ENCODE peak calls at places on chromosome 16, in nine cellular contexts. M is gastrocnemius medialis; P is prostate gland; C is CD4-positive, alpha-beta memory T cell; I is lower lobe of right lung; J is heart left ventricle; G is astrocyte of the spinal cord; O is mesenchymal stem cell; R is cardiac muscle cell. D is an unnamed sample.
A peak's percentile ranks its signal among the peaks of the same experiment; 100 is the strongest.

GRCh38 chr16:78902291-78902690 is 698.2 kb downstream of the MAF start:
- DNase-seq in M (peak; percentile 70), P (no peak), C (no peak), I (no peak), J (no peak), G (no peak), O (no peak), R (no peak), D (no peak)

GRCh38 chr16:21302898-21303528 is 24.9 kb upstream of the CRYM start:
- DNase-seq in M (no peak), P (no peak), C (no peak), I (no peak), J (no peak), G (peak; percentile 55), O (peak; percentile 74), R (no peak), D (peak; percentile 78)

GRCh38 chr16:4053663-4054479 is 62.4 kb downstream of the ADCY9 start:
- DNase-seq in M (no peak), P (peak; percentile 68), C (no peak), I (peak; percentile 71), J (no peak), G (peak; percentile 34), O (peak; percentile 97), R (no peak), D (peak; percentile 94)

GRCh38 chr16:53154513-53154912 is 99.7 kb downstream of the CHD9 start:
- DNase-seq in M (no peak), P (no peak), C (no peak), I (no peak), J (no peak), G (no peak), O (no peak), R (peak; percentile 29), D (no peak)

GRCh38 chr16:73058616-73059409 is 10.9 kb upstream of the ZFHX3 start:
- DNase-seq in M (no peak), P (no peak), C (no peak), I (peak; percentile 68), J (peak; percentile 67), G (no peak), O (peak; percentile 60), R (peak; percentile 72), D (peak; percentile 59)

GRCh38 chr16:84254080-84254479 is 14.3 kb upstream of the KCNG4 start:
- DNase-seq in M (no peak), P (no peak), C (no peak), I (no peak), J (no peak), G (no peak), O (peak; percentile 30), R (no peak), D (no peak)

GRCh38 chr16:26856791-26857190 is 209.9 kb upstream of the C16orf82 start:
- DNase-seq in M (no peak), P (no peak), C (no peak), I (no peak), J (no peak), G (no peak), O (no peak), R (no peak), D (no peak)

GRCh38 chr16:79089735-79090284 is 510.7 kb downstream of the MAF start:
- DNase-seq in M (no peak), P (no peak), C (peak; percentile 60), I (no peak), J (peak; percentile 36), G (no peak), O (no peak), R (no peak), D (peak; percentile 49)

GRCh38 chr16:57620316-57621231 is 7.9 kb upstream of the ADGRG1 start:
- DNase-seq in M (no peak), P (peak; percentile 86), C (no peak), I (peak; percentile 76), J (no peak), G (no peak), O (no peak), R (no peak), D (no peak)

GRCh38 chr16:89019511-89019910 is 42.5 kb upstream of the CBFA2T3 start:
- DNase-seq in M (no peak), P (no peak), C (no peak), I (peak; percentile 28), J (no peak), G (no peak), O (no peak), R (no peak), D (no peak)

GRCh38 chr16:72172105-72173034 is at the start of gene PMFBP1:
- DNase-seq in M (peak; percentile 13), P (no peak), C (peak; percentile 7), I (no peak), J (peak; percentile 42), G (peak; percentile 88), O (peak; percentile 94), R (no peak), D (peak; percentile 52)

GRCh38 chr16:70430667-70431536 is 8.0 kb downstream of the ST3GAL2 start:
- DNase-seq in M (no peak), P (no peak), C (peak; percentile 62), I (peak; percentile 63), J (no peak), G (no peak), O (peak; percentile 55), R (no peak), D (peak; percentile 24)

GRCh38 chr16:8686879-8687278 is 12.5 kb downstream of the ABAT start:
- DNase-seq in M (no peak), P (no peak), C (no peak), I (no peak), J (no peak), G (no peak), O (no peak), R (no peak), D (no peak)

GRCh38 chr16:30997000-30997886 is 12.2 kb downstream of the HSD3B7 start:
- DNase-seq in M (peak; percentile 71), P (peak; percentile 68), C (peak; percentile 66), I (peak; percentile 86), J (peak; percentile 83), G (peak; percentile 53), O (peak; percentile 72), R (peak; percentile 68), D (peak; percentile 74)

GRCh38 chr16:30997887-30998711 is 12.3 kb downstream of the STX1B start:
- DNase-seq in M (no peak), P (no peak), C (no peak), I (no peak), J (no peak), G (peak; percentile 77), O (peak; percentile 78), R (no peak), D (peak; percentile 69)

GRCh38 chr16:30992931-30993816 is 8.2 kb downstream of the HSD3B7 start:
- DNase-seq in M (no peak), P (no peak), C (no peak), I (no peak), J (no peak), G (no peak), O (no peak), R (no peak), D (no peak)

GRCh38 chr16:30996324-30996999 is 11.5 kb downstream of the HSD3B7 start:
- DNase-seq in M (no peak), P (no peak), C (no peak), I (no peak), J (no peak), G (no peak), O (peak; percentile 20), R (no peak), D (peak; percentile 24)

DNA sequence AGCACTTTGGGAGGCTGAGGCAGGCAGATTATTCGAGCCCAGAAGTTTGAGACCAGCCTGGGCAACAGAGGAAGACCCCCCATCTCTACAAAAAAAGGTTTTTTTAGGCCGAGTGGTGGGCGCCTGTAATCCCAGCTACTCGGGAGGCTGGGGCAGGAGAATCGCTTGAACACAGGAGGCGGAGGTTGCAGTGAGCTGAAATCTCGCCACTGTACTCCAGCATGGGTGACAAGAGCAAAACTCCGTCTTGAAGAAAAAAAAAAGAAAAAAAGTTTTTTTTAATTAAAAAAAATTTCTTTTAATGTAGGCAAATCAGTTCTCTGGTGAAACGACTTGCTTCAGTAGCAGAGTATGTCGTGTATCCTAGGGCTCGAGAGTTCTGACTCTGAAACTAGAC is 10.9 kb downstream of the HSD3B7 start:
- DNase-seq in M (no peak), P (no peak), C (no peak), I (no peak), J (no peak), G (no peak), O (no peak), R (no peak), D (no peak)
- H3K4me3 ChIP-seq in M (no peak overlapping the region), P (no peak overlapping the region), C (no peak overlapping the region), I (no peak overlapping the region), J (no peak overlapping the region), G (no peak overlapping the region), O (peak overlapping the region; percentile 78), R (no peak overlapping the region), D (no peak overlapping the region)

DNA sequence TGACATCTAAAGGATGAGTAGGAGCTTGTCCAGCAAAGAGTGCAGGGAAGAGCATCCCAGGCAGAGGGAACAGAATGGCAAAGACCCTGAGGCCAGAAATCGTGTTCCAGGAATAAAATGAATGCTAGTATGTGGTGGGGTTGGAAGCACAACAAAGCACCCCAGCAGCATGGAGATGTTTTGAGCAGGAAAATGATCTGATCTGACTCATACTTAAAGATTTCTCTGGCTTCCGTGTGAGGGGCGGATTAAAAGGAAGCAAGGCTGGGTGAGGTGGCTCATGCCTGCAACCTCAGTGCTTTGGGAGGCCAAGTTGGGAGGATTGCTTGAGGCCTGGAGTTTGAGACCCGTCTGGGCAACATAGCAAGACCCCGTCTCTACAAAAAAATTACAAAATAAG is 2.3 kb downstream of the SLC5A11 start:
- DNase-seq in M (no peak), P (no peak), C (no peak), I (no peak), J (no peak), G (peak; percentile 67), O (peak; percentile 46), R (no peak), D (peak; percentile 26)
- H3K4me3 ChIP-seq in M (no peak overlapping the region), P (no peak overlapping the region), C (no peak overlapping the region), I (no peak overlapping the region), J (no peak overlapping the region), G (no peak overlapping the region), O (no peak overlapping the region), R (no peak overlapping the region), D (no peak overlapping the region)

GRCh38 chr16:47463771-47464624 is 2.9 kb downstream of the PHKB start:
- DNase-seq in M (no peak), P (no peak), C (no peak), I (no peak), J (no peak), G (no peak), O (no peak), R (no peak), D (no peak)
- H3K4me3 ChIP-seq in M (no peak overlapping the region), P (no peak overlapping the region), C (no peak overlapping the region), I (no peak overlapping the region), J (no peak overlapping the region), G (no peak overlapping the region), O (no peak overlapping the region), R (peak overlapping the region; percentile 9), D (no peak overlapping the region)

DNA sequence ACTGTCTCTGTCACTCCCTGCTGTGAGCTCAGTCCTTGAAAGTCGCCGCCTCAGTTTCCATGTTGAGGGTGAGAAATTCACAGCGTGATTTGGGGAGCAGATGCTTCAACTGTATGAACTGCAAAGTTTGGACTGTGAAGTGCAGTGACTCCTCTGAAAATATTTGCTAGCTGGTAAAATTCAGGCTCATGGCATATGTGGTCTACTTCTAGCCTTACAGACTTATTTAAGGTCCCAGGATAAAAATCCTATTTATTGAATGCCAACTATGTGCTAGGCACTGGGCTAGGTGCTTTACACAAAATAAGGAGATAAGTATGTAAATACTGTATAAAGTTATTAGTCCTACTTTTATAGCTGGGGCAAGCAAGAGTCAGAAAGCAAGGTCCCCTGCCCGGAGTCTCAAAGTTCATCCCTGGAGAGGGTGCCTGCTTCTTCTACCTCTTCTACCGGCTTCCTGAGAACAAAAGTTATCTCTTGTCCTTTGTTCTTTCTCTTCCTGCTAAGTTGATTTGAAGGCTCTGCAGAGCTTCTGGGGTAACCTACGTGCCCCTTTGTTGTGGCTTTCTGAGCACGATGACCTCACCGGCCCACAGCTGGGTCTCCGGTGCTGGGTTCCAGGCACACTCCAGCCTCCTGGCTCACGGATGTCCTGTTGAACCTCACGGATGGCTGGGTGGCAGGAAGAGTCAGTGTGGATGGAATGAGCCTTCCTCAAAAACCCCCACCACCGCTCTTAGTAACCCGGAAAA is 116.2 kb downstream of the SOCS1 start:
- DNase-seq in M (no peak), P (no peak), C (peak; percentile 20), I (no peak), J (no peak), G (peak; percentile 18), O (no peak), R (no peak), D (no peak)
- H3K4me3 ChIP-seq in M (no peak overlapping the region), P (no peak overlapping the region), C (peak overlapping the region; percentile 42), I (no peak overlapping the region), J (no peak overlapping the region), G (no peak overlapping the region), O (no peak overlapping the region), R (no peak overlapping the region), D (no peak overlapping the region)

D was measured in fibroblast of villous mesenchyme.